ENCODE peak calls at places on chromosomes 3 and 15, in seven cellular contexts. One of them, this sample, is unnamed. For H3K4me1, the result is how much of the 10 kb centered on the place peaks cover.

GRCh38 chr15:77984446-77984861 is 93.1 kb downstream of the TBC1D2B start:
- DNase-seq in A549: no peak
- DNase-seq in ovary: no peak
- DNase-seq in H1: no peak
- DNase-seq in upper lobe of left lung: no peak
- DNase-seq in adrenal gland: peak
- DNase-seq in uterus: no peak
- DNase-seq in this sample: no peak

GRCh38 chr3:186365202-186365974 is 3.4 kb upstream of the DGKG start:
- DNase-seq in A549: no peak
- DNase-seq in ovary: no peak
- DNase-seq in H1: no peak
- DNase-seq in upper lobe of left lung: no peak
- DNase-seq in adrenal gland: no peak
- DNase-seq in uterus: peak
- DNase-seq in this sample: no peak

GRCh38 chr3:59818033-59818936 is 768.5 kb upstream of the CFAP20DC start:
- DNase-seq in A549: peak
- DNase-seq in ovary: peak
- DNase-seq in H1: no peak
- DNase-seq in upper lobe of left lung: peak
- DNase-seq in adrenal gland: peak
- DNase-seq in uterus: peak
- DNase-seq in this sample: peak

GRCh38 chr3:6132684-6133432 is 728.1 kb upstream of the GRM7 start:
- DNase-seq in A549: no peak
- DNase-seq in ovary: no peak
- DNase-seq in H1: no peak
- DNase-seq in upper lobe of left lung: no peak
- DNase-seq in adrenal gland: no peak
- DNase-seq in uterus: no peak
- DNase-seq in this sample: no peak

GRCh38 chr15:94282269-94283250 is 51.2 kb downstream of the MCTP2 start:
- DNase-seq in A549: no peak
- DNase-seq in ovary: no peak
- DNase-seq in H1: no peak
- DNase-seq in upper lobe of left lung: no peak
- DNase-seq in adrenal gland: no peak
- DNase-seq in uterus: no peak
- DNase-seq in this sample: no peak

GRCh38 chr3:108780235-108780634 is 23.0 kb upstream of the RETNLB start:
- DNase-seq in A549: no peak
- DNase-seq in ovary: no peak
- DNase-seq in H1: no peak
- DNase-seq in upper lobe of left lung: no peak
- DNase-seq in adrenal gland: no peak
- DNase-seq in uterus: no peak
- DNase-seq in this sample: no peak

GRCh38 chr3:12229144-12229871 is 59.6 kb upstream of the PPARG start:
- DNase-seq in A549: no peak
- DNase-seq in ovary: no peak
- DNase-seq in H1: no peak
- DNase-seq in upper lobe of left lung: no peak
- DNase-seq in adrenal gland: no peak
- DNase-seq in uterus: no peak
- DNase-seq in this sample: no peak

GRCh38 chr3:114803042-114803695 is 343.9 kb downstream of the ZBTB20 start:
- DNase-seq in A549: no peak
- DNase-seq in ovary: no peak
- DNase-seq in H1: no peak
- DNase-seq in upper lobe of left lung: no peak
- DNase-seq in adrenal gland: no peak
- DNase-seq in uterus: no peak
- DNase-seq in this sample: no peak

GRCh38 chr3:59985643-59986200 is 935.9 kb upstream of the CFAP20DC start:
- DNase-seq in A549: no peak
- DNase-seq in ovary: no peak
- DNase-seq in H1: no peak
- DNase-seq in upper lobe of left lung: no peak
- DNase-seq in adrenal gland: no peak
- DNase-seq in uterus: no peak
- DNase-seq in this sample: no peak

GRCh38 chr15:78035319-78035718 is 42.2 kb downstream of the TBC1D2B start:
- DNase-seq in A549: no peak
- DNase-seq in ovary: no peak
- DNase-seq in H1: no peak
- DNase-seq in upper lobe of left lung: peak
- DNase-seq in adrenal gland: no peak
- DNase-seq in uterus: peak
- DNase-seq in this sample: no peak

GRCh38 chr15:20341901-20342605 is 199.5 kb downstream of the GOLGA6L6 start:
- DNase-seq in A549: no peak
- DNase-seq in ovary: peak
- DNase-seq in H1: no peak
- DNase-seq in upper lobe of left lung: peak
- DNase-seq in adrenal gland: peak
- DNase-seq in uterus: peak
- DNase-seq in this sample: no peak

GRCh38 chr3:185361920-185362319 is 1.0 kb upstream of the MAP3K13 start:
- DNase-seq in A549: no peak
- DNase-seq in ovary: no peak
- DNase-seq in H1: no peak
- DNase-seq in upper lobe of left lung: no peak
- DNase-seq in adrenal gland: no peak
- DNase-seq in uterus: no peak
- DNase-seq in this sample: no peak

GRCh38 chr15:78570710-78571109 is 5.4 kb downstream of the CHRNA5 start:
- DNase-seq in A549: no peak
- DNase-seq in ovary: no peak
- DNase-seq in H1: no peak
- DNase-seq in upper lobe of left lung: no peak
- DNase-seq in adrenal gland: no peak
- DNase-seq in uterus: no peak
- DNase-seq in this sample: no peak

GRCh38 chr15:77907824-77908751 is 169.4 kb downstream of the TBC1D2B start:
- DNase-seq in A549: no peak
- DNase-seq in ovary: no peak
- DNase-seq in H1: no peak
- DNase-seq in upper lobe of left lung: peak
- DNase-seq in adrenal gland: peak
- DNase-seq in uterus: no peak
- DNase-seq in this sample: no peak

GRCh38 chr15:101391981-101392566 is 97.0 kb upstream of the SNRPA1 start:
- DNase-seq in A549: no peak
- DNase-seq in ovary: no peak
- DNase-seq in H1: no peak
- DNase-seq in upper lobe of left lung: peak
- DNase-seq in adrenal gland: no peak
- DNase-seq in uterus: no peak
- DNase-seq in this sample: no peak

GRCh38 chr3:51622868-51623267 is 48.2 kb upstream of the TEX264 start:
- DNase-seq in A549: no peak
- DNase-seq in ovary: no peak
- DNase-seq in H1: no peak
- DNase-seq in upper lobe of left lung: no peak
- DNase-seq in adrenal gland: no peak
- DNase-seq in uterus: no peak
- DNase-seq in this sample: no peak

GRCh38 chr3:140845878-140846277 is 95.8 kb upstream of the SLC25A36 start:
- DNase-seq in A549: no peak
- DNase-seq in ovary: no peak
- DNase-seq in H1: no peak
- DNase-seq in upper lobe of left lung: no peak
- DNase-seq in adrenal gland: no peak
- DNase-seq in uterus: no peak
- DNase-seq in this sample: no peak

GRCh38 chr3:155712008-155712407 is 32.9 kb downstream of the PLCH1 start:
- DNase-seq in A549: no peak
- DNase-seq in ovary: no peak
- DNase-seq in H1: no peak
- DNase-seq in upper lobe of left lung: no peak
- DNase-seq in adrenal gland: no peak
- DNase-seq in uterus: no peak
- DNase-seq in this sample: no peak

GRCh38 chr3:141114816-141115458 is 63.8 kb downstream of the SPSB4 start:
- DNase-seq in A549: peak
- DNase-seq in ovary: peak
- DNase-seq in H1: peak
- DNase-seq in upper lobe of left lung: no peak
- DNase-seq in adrenal gland: no peak
- DNase-seq in uterus: no peak
- DNase-seq in this sample: no peak

GRCh38 chr3:167611718-167612117 is 42.0 kb downstream of the WDR49 start:
- DNase-seq in A549: no peak
- DNase-seq in ovary: no peak
- DNase-seq in H1: no peak
- DNase-seq in upper lobe of left lung: no peak
- DNase-seq in adrenal gland: no peak
- DNase-seq in uterus: no peak
- DNase-seq in this sample: no peak

GRCh38 chr3:184440161-184440560 is 60.3 kb downstream of the CHRD start:
- DNase-seq in A549: no peak
- DNase-seq in ovary: no peak
- DNase-seq in H1: no peak
- DNase-seq in upper lobe of left lung: no peak
- DNase-seq in adrenal gland: no peak
- DNase-seq in uterus: no peak
- DNase-seq in this sample: no peak

GRCh38 chr3:40869939-40870338 is 329.4 kb upstream of the CTNNB1 start:
- DNase-seq in A549: no peak
- DNase-seq in ovary: no peak
- DNase-seq in H1: peak
- DNase-seq in upper lobe of left lung: no peak
- DNase-seq in adrenal gland: no peak
- DNase-seq in uterus: no peak
- DNase-seq in this sample: no peak

GRCh38 chr3:56303508-56303907 is 164.8 kb downstream of the ERC2 start:
- DNase-seq in A549: no peak
- DNase-seq in ovary: no peak
- DNase-seq in H1: peak
- DNase-seq in upper lobe of left lung: peak
- DNase-seq in adrenal gland: no peak
- DNase-seq in uterus: no peak
- DNase-seq in this sample: no peak

GRCh38 chr3:184377374-184377773 is 633 bp downstream of the THPO start:
- DNase-seq in A549: no peak
- DNase-seq in ovary: no peak
- DNase-seq in H1: no peak
- DNase-seq in upper lobe of left lung: no peak
- DNase-seq in adrenal gland: no peak
- DNase-seq in uterus: no peak
- DNase-seq in this sample: no peak

GRCh38 chr15:62940755-62941361 is 101.7 kb upstream of the TPM1 start:
- DNase-seq in A549: peak
- DNase-seq in ovary: peak
- DNase-seq in H1: no peak
- DNase-seq in upper lobe of left lung: peak
- DNase-seq in adrenal gland: peak
- DNase-seq in uterus: peak
- DNase-seq in this sample: peak

GRCh38 chr15:78070049-78070698 is 7.3 kb downstream of the TBC1D2B start:
- DNase-seq in A549: no peak
- DNase-seq in ovary: no peak
- DNase-seq in H1: no peak
- DNase-seq in upper lobe of left lung: peak
- DNase-seq in adrenal gland: peak
- DNase-seq in uterus: no peak
- DNase-seq in this sample: no peak

GRCh38 chr15:75622505-75622904 is 3.0 kb downstream of the SNUPN start:
- DNase-seq in A549: no peak
- DNase-seq in ovary: no peak
- DNase-seq in H1: no peak
- DNase-seq in upper lobe of left lung: no peak
- DNase-seq in adrenal gland: no peak
- DNase-seq in uterus: no peak
- DNase-seq in this sample: no peak

GRCh38 chr15:75620043-75620775 is 5.3 kb downstream of the SNUPN start:
- DNase-seq in A549: no peak
- DNase-seq in ovary: no peak
- DNase-seq in H1: no peak
- DNase-seq in upper lobe of left lung: peak
- DNase-seq in adrenal gland: peak
- DNase-seq in uterus: peak
- DNase-seq in this sample: peak

GRCh38 chr15:75620776-75621536 is 4.6 kb downstream of the SNUPN start:
- DNase-seq in A549: no peak
- DNase-seq in ovary: peak
- DNase-seq in H1: no peak
- DNase-seq in upper lobe of left lung: peak
- DNase-seq in adrenal gland: peak
- DNase-seq in uterus: peak
- DNase-seq in this sample: peak

DNA sequence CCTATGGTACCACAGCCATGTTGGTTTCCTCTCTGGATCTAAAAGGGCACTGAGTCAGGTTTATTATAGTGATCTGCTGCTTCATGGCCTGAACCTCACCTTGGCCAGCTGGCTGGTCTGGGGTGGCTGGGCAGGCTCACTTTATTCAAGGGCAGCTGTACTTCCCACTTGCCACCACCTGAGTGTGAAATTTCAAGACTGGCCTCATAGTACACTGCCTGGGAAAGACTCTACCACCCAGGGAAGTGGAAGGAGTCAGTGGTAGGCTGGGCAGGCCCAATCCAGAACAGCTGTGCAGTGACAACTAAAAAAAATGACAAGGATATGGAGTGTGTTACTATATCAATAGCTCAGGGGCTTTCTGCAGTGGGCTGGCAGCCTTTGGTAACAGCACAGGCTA is 8.8 kb downstream of the SNUPN start:
- DNase-seq in A549: no peak
- DNase-seq in ovary: no peak
- DNase-seq in H1: no peak
- DNase-seq in upper lobe of left lung: no peak
- DNase-seq in adrenal gland: no peak
- DNase-seq in uterus: no peak
- DNase-seq in this sample: no peak
- TF ChIP-seq POLR2A in A549: no peak
- TF ChIP-seq POLR2A in ovary: no peak
- TF ChIP-seq POLR2A in H1: no peak
- TF ChIP-seq POLR2A in upper lobe of left lung: no peak
- TF ChIP-seq POLR2A in adrenal gland: no peak
- TF ChIP-seq POLR2A in uterus: no peak
- TF ChIP-seq POLR2A in this sample: no peak

GRCh38 chr3:152447509-152447908 is 178.8 kb downstream of the MBNL1 start:
- DNase-seq in A549: no peak
- DNase-seq in ovary: no peak
- DNase-seq in H1: no peak
- DNase-seq in upper lobe of left lung: no peak
- DNase-seq in adrenal gland: no peak
- DNase-seq in uterus: no peak
- DNase-seq in this sample: no peak
- H3K4me1 ChIP-seq in A549: under half
- H3K4me1 ChIP-seq in ovary: under half
- H3K4me1 ChIP-seq in H1: under half
- H3K4me1 ChIP-seq in upper lobe of left lung: under half
- H3K4me1 ChIP-seq in adrenal gland: under half
- H3K4me1 ChIP-seq in uterus: under half
- H3K4me1 ChIP-seq in this sample: half or more

GRCh38 chr3:120908030-120908802 is at the start of gene STXBP5L:
- DNase-seq in A549: peak
- DNase-seq in ovary: peak
- DNase-seq in H1: peak
- DNase-seq in upper lobe of left lung: peak
- DNase-seq in adrenal gland: peak
- DNase-seq in uterus: peak
- DNase-seq in this sample: no peak
- H3K4me3 ChIP-seq in A549: peak
- H3K4me3 ChIP-seq in ovary: peak
- H3K4me3 ChIP-seq in H1: peak
- H3K4me3 ChIP-seq in upper lobe of left lung: peak
- H3K4me3 ChIP-seq in adrenal gland: no peak
- H3K4me3 ChIP-seq in uterus: peak
- H3K4me3 ChIP-seq in this sample: peak

GRCh38 chr3:123086110-123086642 is 19.4 kb downstream of the PDIA5 start:
- DNase-seq in A549: no peak
- DNase-seq in ovary: no peak
- DNase-seq in H1: no peak
- DNase-seq in upper lobe of left lung: no peak
- DNase-seq in adrenal gland: no peak
- DNase-seq in uterus: no peak
- DNase-seq in this sample: no peak
- TF ChIP-seq POLR2A in A549: no peak
- TF ChIP-seq POLR2A in ovary: no peak
- TF ChIP-seq POLR2A in H1: no peak
- TF ChIP-seq POLR2A in upper lobe of left lung: no peak
- TF ChIP-seq POLR2A in adrenal gland: no peak
- TF ChIP-seq POLR2A in uterus: no peak
- TF ChIP-seq POLR2A in this sample: no peak

This sample was measured in tibial nerve.